ENCODE peak calls at places on chromosome 7, in four cellular contexts. One of them, this sample, is unnamed.

GRCh38 chr7:106664343-106664742 is 3.4 kb upstream of the CCDC71L start:
- DNase-seq in GM06990: no peak
- DNase-seq in NCI-H774: no peak
- DNase-seq in HepG2: no peak
- DNase-seq in this sample: no peak

GRCh38 chr7:131111-132094 is 61.0 kb upstream of the FAM20C start:
- DNase-seq in GM06990: no peak
- DNase-seq in NCI-H774: no peak
- DNase-seq in HepG2: no peak
- DNase-seq in this sample: no peak

GRCh38 chr7:651032-651728 is 75.3 kb upstream of the DNAAF5 start:
- DNase-seq in GM06990: no peak
- DNase-seq in NCI-H774: no peak
- DNase-seq in HepG2: no peak
- DNase-seq in this sample: no peak

GRCh38 chr7:1225462-1226154 is 7.1 kb upstream of the UNCX start:
- DNase-seq in GM06990: peak; percentile 44
- DNase-seq in NCI-H774: no peak
- DNase-seq in HepG2: no peak
- DNase-seq in this sample: peak; percentile 14

GRCh38 chr7:66910789-66911188 is 10.2 kb upstream of the TMEM248 start:
- DNase-seq in GM06990: no peak
- DNase-seq in NCI-H774: no peak
- DNase-seq in HepG2: no peak
- DNase-seq in this sample: no peak

GRCh38 chr7:106110238-106110560 is 1.9 kb downstream of the SYPL1 start:
- DNase-seq in GM06990: no peak
- DNase-seq in NCI-H774: no peak
- DNase-seq in HepG2: no peak
- DNase-seq in this sample: no peak

GRCh38 chr7:116317907-116318306 is 107.6 kb downstream of the TES start:
- DNase-seq in GM06990: no peak
- DNase-seq in NCI-H774: no peak
- DNase-seq in HepG2: no peak
- DNase-seq in this sample: no peak

GRCh38 chr7:148838905-148839304 is 45.2 kb downstream of the EZH2 start:
- DNase-seq in GM06990: no peak
- DNase-seq in NCI-H774: no peak
- DNase-seq in HepG2: no peak
- DNase-seq in this sample: no peak

GRCh38 chr7:98493379-98493778 is 92.5 kb upstream of the BAIAP2L1 start:
- DNase-seq in GM06990: no peak
- DNase-seq in NCI-H774: no peak
- DNase-seq in HepG2: no peak
- DNase-seq in this sample: no peak

GRCh38 chr7:67361150-67361549 is 364.5 kb downstream of the TYW1 start:
- DNase-seq in GM06990: no peak
- DNase-seq in NCI-H774: no peak
- DNase-seq in HepG2: no peak
- DNase-seq in this sample: no peak

GRCh38 chr7:127635659-127636285 is 16.2 kb upstream of the SND1 start:
- DNase-seq in GM06990: no peak
- DNase-seq in NCI-H774: no peak
- DNase-seq in HepG2: no peak
- DNase-seq in this sample: no peak